ENCODE peak calls at places on chromosomes 3 and 15, in nine cellular contexts. One of them, this sample, is unnamed. For H3K36me3 and H3K4me1, the result is how much of the 10 kb centered on the place peaks cover.

GRCh38 chr3:85912981-85913380 is 954.2 kb downstream of the CADM2 start:
- DNase-seq in iPS DF 6.9: no peak
- DNase-seq in CD8-positive, alpha-beta T cell: no peak
- DNase-seq in ovary: no peak
- DNase-seq in esophagus muscularis mucosa: no peak
- DNase-seq in lung: no peak
- DNase-seq in HepG2: peak
- DNase-seq in IMR-90: peak
- DNase-seq in Caco-2: no peak
- DNase-seq in this sample: no peak

GRCh38 chr3:24451461-24452099 is 43.1 kb downstream of the THRB start:
- DNase-seq in iPS DF 6.9: no peak
- DNase-seq in IMR-90: no peak
- DNase-seq in HepG2: peak
- DNase-seq in CD8-positive, alpha-beta T cell: no peak
- DNase-seq in Caco-2: peak
- DNase-seq in esophagus muscularis mucosa: no peak
- DNase-seq in ovary: no peak
- DNase-seq in lung: no peak
- DNase-seq in this sample: no peak

GRCh38 chr3:149216195-149216869 is 5.3 kb downstream of the CP start:
- DNase-seq in Caco-2: no peak
- DNase-seq in iPS DF 6.9: no peak
- DNase-seq in lung: no peak
- DNase-seq in IMR-90: no peak
- DNase-seq in esophagus muscularis mucosa: no peak
- DNase-seq in ovary: no peak
- DNase-seq in CD8-positive, alpha-beta T cell: no peak
- DNase-seq in HepG2: peak
- DNase-seq in this sample: no peak

GRCh38 chr3:59818033-59818936 is 768.5 kb upstream of the CFAP20DC start:
- DNase-seq in iPS DF 6.9: no peak
- DNase-seq in CD8-positive, alpha-beta T cell: no peak
- DNase-seq in ovary: peak
- DNase-seq in Caco-2: no peak
- DNase-seq in lung: peak
- DNase-seq in IMR-90: peak
- DNase-seq in esophagus muscularis mucosa: peak
- DNase-seq in HepG2: no peak
- DNase-seq in this sample: peak

GRCh38 chr3:62712776-62713175 is 162.4 kb downstream of the CADPS start:
- DNase-seq in esophagus muscularis mucosa: no peak
- DNase-seq in IMR-90: no peak
- DNase-seq in HepG2: no peak
- DNase-seq in iPS DF 6.9: no peak
- DNase-seq in ovary: no peak
- DNase-seq in lung: no peak
- DNase-seq in Caco-2: no peak
- DNase-seq in CD8-positive, alpha-beta T cell: no peak
- DNase-seq in this sample: no peak

GRCh38 chr3:78911394-78911793 is 856.4 kb downstream of the ROBO1 start:
- DNase-seq in lung: no peak
- DNase-seq in Caco-2: no peak
- DNase-seq in CD8-positive, alpha-beta T cell: no peak
- DNase-seq in ovary: no peak
- DNase-seq in IMR-90: no peak
- DNase-seq in iPS DF 6.9: no peak
- DNase-seq in HepG2: no peak
- DNase-seq in esophagus muscularis mucosa: no peak
- DNase-seq in this sample: no peak

GRCh38 chr3:157082305-157082981 is 77.5 kb downstream of the CCNL1 start:
- DNase-seq in IMR-90: peak
- DNase-seq in Caco-2: no peak
- DNase-seq in esophagus muscularis mucosa: no peak
- DNase-seq in ovary: no peak
- DNase-seq in iPS DF 6.9: no peak
- DNase-seq in CD8-positive, alpha-beta T cell: no peak
- DNase-seq in lung: no peak
- DNase-seq in HepG2: no peak
- DNase-seq in this sample: peak

GRCh38 chr3:129016366-129016724 is 15.2 kb downstream of the EFCC1 start:
- DNase-seq in lung: no peak
- DNase-seq in CD8-positive, alpha-beta T cell: peak
- DNase-seq in esophagus muscularis mucosa: no peak
- DNase-seq in Caco-2: peak
- DNase-seq in iPS DF 6.9: no peak
- DNase-seq in ovary: no peak
- DNase-seq in HepG2: peak
- DNase-seq in IMR-90: no peak
- DNase-seq in this sample: no peak

GRCh38 chr15:68447209-68447608 is 15.2 kb upstream of the ITGA11 start:
- DNase-seq in iPS DF 6.9: no peak
- DNase-seq in IMR-90: no peak
- DNase-seq in esophagus muscularis mucosa: peak
- DNase-seq in Caco-2: no peak
- DNase-seq in CD8-positive, alpha-beta T cell: no peak
- DNase-seq in HepG2: no peak
- DNase-seq in lung: peak
- DNase-seq in ovary: no peak
- DNase-seq in this sample: no peak

GRCh38 chr15:98142584-98142983 is 182.1 kb downstream of the ARRDC4 start:
- DNase-seq in esophagus muscularis mucosa: no peak
- DNase-seq in IMR-90: no peak
- DNase-seq in Caco-2: no peak
- DNase-seq in lung: no peak
- DNase-seq in iPS DF 6.9: peak
- DNase-seq in CD8-positive, alpha-beta T cell: no peak
- DNase-seq in HepG2: no peak
- DNase-seq in ovary: no peak
- DNase-seq in this sample: no peak

GRCh38 chr3:97680696-97681095 is 83.9 kb upstream of the ARL6 start:
- DNase-seq in IMR-90: no peak
- DNase-seq in CD8-positive, alpha-beta T cell: no peak
- DNase-seq in HepG2: no peak
- DNase-seq in Caco-2: no peak
- DNase-seq in lung: no peak
- DNase-seq in iPS DF 6.9: no peak
- DNase-seq in esophagus muscularis mucosa: no peak
- DNase-seq in ovary: no peak
- DNase-seq in this sample: no peak

GRCh38 chr3:182814419-182815160 is 21.3 kb downstream of the ATP11B start:
- DNase-seq in esophagus muscularis mucosa: no peak
- DNase-seq in Caco-2: no peak
- DNase-seq in lung: no peak
- DNase-seq in IMR-90: no peak
- DNase-seq in ovary: no peak
- DNase-seq in HepG2: no peak
- DNase-seq in iPS DF 6.9: no peak
- DNase-seq in CD8-positive, alpha-beta T cell: no peak
- DNase-seq in this sample: no peak

GRCh38 chr3:11310258-11310657 is 38.1 kb downstream of the ATG7 start:
- DNase-seq in IMR-90: no peak
- DNase-seq in HepG2: no peak
- DNase-seq in Caco-2: no peak
- DNase-seq in iPS DF 6.9: no peak
- DNase-seq in CD8-positive, alpha-beta T cell: no peak
- DNase-seq in ovary: no peak
- DNase-seq in esophagus muscularis mucosa: no peak
- DNase-seq in lung: no peak
- DNase-seq in this sample: no peak
- H3K36me3 ChIP-seq in IMR-90: under half
- H3K36me3 ChIP-seq in HepG2: under half
- H3K36me3 ChIP-seq in Caco-2: under half
- H3K36me3 ChIP-seq in iPS DF 6.9: under half
- H3K36me3 ChIP-seq in CD8-positive, alpha-beta T cell: under half
- H3K36me3 ChIP-seq in ovary: under half
- H3K36me3 ChIP-seq in esophagus muscularis mucosa: half or more
- H3K36me3 ChIP-seq in lung: under half
- H3K36me3 ChIP-seq in this sample: under half

GRCh38 chr3:181176610-181177009 is 187.1 kb upstream of the DNAJC19 start:
- DNase-seq in iPS DF 6.9: no peak
- DNase-seq in Caco-2: peak
- DNase-seq in lung: peak
- DNase-seq in esophagus muscularis mucosa: no peak
- DNase-seq in IMR-90: peak
- DNase-seq in HepG2: peak
- DNase-seq in ovary: peak
- DNase-seq in CD8-positive, alpha-beta T cell: peak
- DNase-seq in this sample: peak
- H3K4me3 ChIP-seq in iPS DF 6.9: no peak
- H3K4me3 ChIP-seq in Caco-2: no peak
- H3K4me3 ChIP-seq in lung: no peak
- H3K4me3 ChIP-seq in esophagus muscularis mucosa: no peak
- H3K4me3 ChIP-seq in IMR-90: no peak
- H3K4me3 ChIP-seq in HepG2: no peak
- H3K4me3 ChIP-seq in ovary: no peak
- H3K4me3 ChIP-seq in CD8-positive, alpha-beta T cell: no peak
- H3K4me3 ChIP-seq in this sample: no peak

GRCh38 chr3:99871231-99871898 is 53.7 kb downstream of the CMSS1 start:
- DNase-seq in IMR-90: no peak
- DNase-seq in CD8-positive, alpha-beta T cell: no peak
- DNase-seq in ovary: no peak
- DNase-seq in Caco-2: no peak
- DNase-seq in iPS DF 6.9: no peak
- DNase-seq in HepG2: no peak
- DNase-seq in lung: no peak
- DNase-seq in esophagus muscularis mucosa: no peak
- DNase-seq in this sample: no peak
- H3K4me1 ChIP-seq in IMR-90: under half
- H3K4me1 ChIP-seq in CD8-positive, alpha-beta T cell: under half
- H3K4me1 ChIP-seq in ovary: under half
- H3K4me1 ChIP-seq in Caco-2: under half
- H3K4me1 ChIP-seq in iPS DF 6.9: under half
- H3K4me1 ChIP-seq in HepG2: half or more
- H3K4me1 ChIP-seq in lung: under half
- H3K4me1 ChIP-seq in esophagus muscularis mucosa: half or more
- H3K4me1 ChIP-seq in this sample: under half

DNA sequence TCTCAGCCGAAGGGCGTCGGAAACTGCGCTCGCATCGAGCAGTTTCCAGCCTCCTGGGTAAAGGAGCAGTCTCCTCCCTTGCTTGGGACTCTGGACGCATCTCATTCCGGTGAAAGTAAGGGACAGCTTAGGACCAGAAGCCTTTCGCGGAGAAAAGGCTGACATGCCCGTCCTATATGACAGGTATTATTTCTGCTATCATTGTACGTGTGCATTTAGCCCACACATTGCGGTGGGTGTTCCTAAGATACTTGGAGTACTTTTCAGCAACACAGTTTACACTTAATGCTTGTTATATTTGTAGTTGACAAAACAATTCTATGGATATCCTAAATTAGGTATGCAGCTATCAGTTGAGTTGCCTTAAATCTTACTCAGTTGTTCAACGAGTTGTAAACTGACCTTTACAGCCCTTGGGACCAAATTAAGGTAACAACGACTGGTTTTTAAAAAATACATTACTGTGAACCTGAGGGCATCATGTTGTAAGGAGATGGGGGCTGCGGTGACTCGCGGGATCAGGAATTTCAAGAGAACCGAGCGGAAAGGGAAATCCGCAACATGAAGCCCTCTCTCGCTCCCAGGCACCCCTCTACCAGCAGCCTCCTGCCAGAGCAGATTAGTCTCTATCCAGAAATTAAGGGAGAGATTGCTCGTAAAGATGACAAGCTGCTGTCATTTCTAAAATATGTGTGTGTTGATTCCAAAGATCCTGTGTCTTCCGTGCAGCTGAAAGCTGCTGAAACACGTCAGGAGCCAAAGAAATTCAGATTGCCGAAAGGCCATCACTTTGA is 632 bp upstream of the COPS2 start:
- DNase-seq in esophagus muscularis mucosa: no peak
- DNase-seq in Caco-2: no peak
- DNase-seq in CD8-positive, alpha-beta T cell: no peak
- DNase-seq in IMR-90: peak
- DNase-seq in ovary: no peak
- DNase-seq in iPS DF 6.9: no peak
- DNase-seq in lung: no peak
- DNase-seq in HepG2: peak
- DNase-seq in this sample: no peak
- H3K36me3 ChIP-seq in esophagus muscularis mucosa: under half
- H3K36me3 ChIP-seq in Caco-2: under half
- H3K36me3 ChIP-seq in CD8-positive, alpha-beta T cell: under half
- H3K36me3 ChIP-seq in IMR-90: under half
- H3K36me3 ChIP-seq in ovary: under half
- H3K36me3 ChIP-seq in iPS DF 6.9: under half
- H3K36me3 ChIP-seq in lung: under half
- H3K36me3 ChIP-seq in HepG2: under half
- H3K36me3 ChIP-seq in this sample: under half

DNA sequence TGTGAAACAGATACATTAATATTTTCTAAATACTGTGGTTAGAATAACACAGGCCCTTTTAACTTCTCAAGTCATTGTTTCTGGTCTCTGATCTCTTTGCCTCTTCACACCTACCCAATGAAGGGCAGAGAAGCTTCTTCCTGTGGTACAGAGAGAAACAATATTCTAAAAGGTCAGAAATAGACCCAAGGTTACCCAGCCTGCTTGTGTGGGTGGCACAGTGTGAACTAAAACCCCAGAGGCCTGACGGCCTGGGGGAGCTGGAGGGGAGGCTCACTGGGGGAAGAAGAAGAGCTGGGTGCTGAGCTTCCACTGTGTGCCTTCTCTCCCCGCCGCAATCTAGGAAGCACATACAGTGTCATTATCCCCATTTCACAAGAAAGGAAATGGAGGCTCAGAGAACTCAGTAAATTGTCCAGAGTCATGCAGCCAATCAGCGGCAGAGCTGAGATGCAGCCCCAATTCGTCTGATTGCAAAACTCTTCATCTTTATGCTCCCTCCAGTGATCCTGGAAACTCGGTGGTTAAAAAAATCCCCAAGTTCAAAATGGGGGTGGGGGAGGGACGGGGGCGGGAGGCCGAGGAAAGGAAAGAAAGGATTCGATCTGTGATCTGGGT is 64.1 kb upstream of the HEG1 start:
- DNase-seq in esophagus muscularis mucosa: no peak
- DNase-seq in iPS DF 6.9: no peak
- DNase-seq in IMR-90: no peak
- DNase-seq in ovary: no peak
- DNase-seq in HepG2: no peak
- DNase-seq in Caco-2: no peak
- DNase-seq in CD8-positive, alpha-beta T cell: no peak
- DNase-seq in lung: no peak
- DNase-seq in this sample: no peak
- H3K4me3 ChIP-seq in esophagus muscularis mucosa: peak
- H3K4me3 ChIP-seq in iPS DF 6.9: peak
- H3K4me3 ChIP-seq in IMR-90: no peak
- H3K4me3 ChIP-seq in ovary: no peak
- H3K4me3 ChIP-seq in HepG2: no peak
- H3K4me3 ChIP-seq in Caco-2: no peak
- H3K4me3 ChIP-seq in CD8-positive, alpha-beta T cell: peak
- H3K4me3 ChIP-seq in lung: no peak
- H3K4me3 ChIP-seq in this sample: peak